ENCODE peak calls at places on chromosomes 6 and 20, in eight cellular contexts. T is HCT116; M is uterus; Y is HS-27A; H is hepatic stellate cell; U is cardiac fibroblast; Z is CD8-positive, alpha-beta T cell; L is NCI-H1436. R is an unnamed sample.

GRCh38 chr6:105384004-105384403 is 18.9 kb downstream of the PREP start:
- DNase-seq in T (peak), M (no peak), Y (no peak), H (no peak), U (no peak), Z (no peak), L (no peak), R (no peak)

GRCh38 chr20:50144362-50144761 is 9.2 kb downstream of the PEDS1 start:
- DNase-seq in T (no peak), M (peak), Y (no peak), H (peak), U (peak), Z (no peak), L (no peak), R (no peak)

GRCh38 chr20:48879609-48880008 is 41.9 kb upstream of the ARFGEF2 start:
- DNase-seq in T (no peak), M (no peak), Y (no peak), H (no peak), U (peak), Z (no peak), L (no peak), R (no peak)

GRCh38 chr20:2420510-2420909 is 39.8 kb downstream of the TGM6 start:
- DNase-seq in T (no peak), M (no peak), Y (no peak), H (no peak), U (no peak), Z (no peak), L (no peak), R (no peak)

GRCh38 chr6:23656257-23656731 is 469.7 kb upstream of the NRSN1 start:
- DNase-seq in T (no peak), M (no peak), Y (no peak), H (no peak), U (no peak), Z (no peak), L (no peak), R (no peak)

GRCh38 chr6:5078121-5078695 is 6.9 kb upstream of the PPP1R3G start:
- DNase-seq in T (peak), M (no peak), Y (no peak), H (peak), U (peak), Z (no peak), L (no peak), R (no peak)

GRCh38 chr20:58847483-58847882 is 3.2 kb downstream of the GNAS-AS1 start:
- DNase-seq in T (no peak), M (no peak), Y (no peak), H (no peak), U (no peak), Z (no peak), L (no peak), R (no peak)

GRCh38 chr20:31849306-31849930 is 4.0 kb upstream of the FOXS1 start:
- DNase-seq in T (no peak), M (no peak), Y (no peak), H (no peak), U (no peak), Z (no peak), L (peak), R (peak)

GRCh38 chr20:38181207-38181693 is 16.2 kb upstream of the TGM2 start:
- DNase-seq in T (no peak), M (no peak), Y (no peak), H (no peak), U (no peak), Z (no peak), L (no peak), R (peak)

GRCh38 chr20:37868998-37869861 is 33.7 kb upstream of the VSTM2L start:
- DNase-seq in T (no peak), M (no peak), Y (no peak), H (no peak), U (no peak), Z (no peak), L (no peak), R (no peak)

GRCh38 chr6:166484863-166485262 is 101.6 kb downstream of the RAMACL start:
- DNase-seq in T (no peak), M (no peak), Y (no peak), H (no peak), U (no peak), Z (no peak), L (no peak), R (no peak)

GRCh38 chr6:108673602-108674001 is 112.9 kb downstream of the FOXO3 start:
- DNase-seq in T (peak), M (no peak), Y (no peak), H (no peak), U (no peak), Z (no peak), L (no peak), R (no peak)

GRCh38 chr6:1906625-1907024 is 296.9 kb downstream of the FOXC1 start:
- DNase-seq in T (no peak), M (no peak), Y (no peak), H (no peak), U (no peak), Z (no peak), L (no peak), R (no peak)

GRCh38 chr6:151070666-151071065 is 169.1 kb upstream of the AKAP12 start:
- DNase-seq in T (no peak), M (no peak), Y (no peak), H (peak), U (peak), Z (no peak), L (no peak), R (no peak)

GRCh38 chr6:144879436-144879835 is 594.3 kb downstream of the UTRN start:
- DNase-seq in T (no peak), M (no peak), Y (peak), H (no peak), U (peak), Z (no peak), L (no peak), R (no peak)

GRCh38 chr6:331622-332521 is 39.6 kb downstream of the DUSP22 start:
- DNase-seq in T (no peak), M (no peak), Y (no peak), H (no peak), U (no peak), Z (no peak), L (no peak), R (no peak)

GRCh38 chr6:37097335-37097734 is 72.6 kb upstream of the PIM1 start:
- DNase-seq in T (no peak), M (no peak), Y (no peak), H (no peak), U (no peak), Z (no peak), L (no peak), R (no peak)

GRCh38 chr6:137870286-137870685 is 3.2 kb downstream of the TNFAIP3 start:
- DNase-seq in T (no peak), M (no peak), Y (no peak), H (no peak), U (no peak), Z (no peak), L (no peak), R (no peak)

GRCh38 chr6:126803769-126804168 is 314.7 kb upstream of the RSPO3 start:
- DNase-seq in T (no peak), M (no peak), Y (no peak), H (no peak), U (no peak), Z (no peak), L (no peak), R (no peak)

GRCh38 chr6:40732878-40733277 is 145.7 kb upstream of the LRFN2 start:
- DNase-seq in T (no peak), M (no peak), Y (no peak), H (no peak), U (no peak), Z (no peak), L (no peak), R (no peak)

GRCh38 chr6:10479939-10480700 is 41.0 kb upstream of the GCNT2 start:
- DNase-seq in T (no peak), M (no peak), Y (no peak), H (no peak), U (no peak), Z (no peak), L (no peak), R (no peak)

GRCh38 chr6:108002365-108003221 is 44.6 kb upstream of the SEC63 start:
- DNase-seq in T (no peak), M (no peak), Y (no peak), H (no peak), U (no peak), Z (no peak), L (peak), R (no peak)

GRCh38 chr20:41185013-41185757 is 47.8 kb downstream of the PLCG1 start:
- DNase-seq in T (no peak), M (no peak), Y (no peak), H (no peak), U (no peak), Z (no peak), L (no peak), R (no peak)

GRCh38 chr6:108660251-108660650 is 99.5 kb downstream of the FOXO3 start:
- DNase-seq in T (no peak), M (no peak), Y (no peak), H (no peak), U (no peak), Z (no peak), L (no peak), R (no peak)

GRCh38 chr6:98047881-98048280 is 764.9 kb upstream of the MMS22L start:
- DNase-seq in T (no peak), M (no peak), Y (no peak), H (no peak), U (no peak), Z (no peak), L (no peak), R (no peak)

GRCh38 chr6:150876598-150876997 is 11.1 kb downstream of the MTHFD1L start:
- DNase-seq in T (no peak), M (no peak), Y (no peak), H (no peak), U (peak), Z (no peak), L (no peak), R (peak)

GRCh38 chr20:32790751-32791057 is 28.5 kb downstream of the DNMT3B start:
- DNase-seq in T (no peak), M (no peak), Y (no peak), H (no peak), U (no peak), Z (no peak), L (no peak), R (no peak)

GRCh38 chr6:121867095-121867494 is 431.6 kb downstream of the GJA1 start:
- DNase-seq in T (no peak), M (no peak), Y (no peak), H (no peak), U (no peak), Z (no peak), L (no peak), R (no peak)

GRCh38 chr6:40874495-40874894 is 164.5 kb downstream of the UNC5CL start:
- DNase-seq in T (no peak), M (no peak), Y (no peak), H (no peak), U (no peak), Z (no peak), L (no peak), R (no peak)

GRCh38 chr20:20292472-20292871 is 75.4 kb upstream of the INSM1 start:
- DNase-seq in T (no peak), M (no peak), Y (no peak), H (no peak), U (no peak), Z (no peak), L (no peak), R (no peak)

GRCh38 chr6:131062245-131063027 is 609 bp downstream of the EPB41L2 start:
- DNase-seq in T (no peak), M (peak), Y (no peak), H (no peak), U (no peak), Z (peak), L (no peak), R (no peak)

GRCh38 chr6:154319231-154319858 is 37.3 kb downstream of the IPCEF1 start:
- DNase-seq in T (no peak), M (no peak), Y (no peak), H (peak), U (peak), Z (no peak), L (no peak), R (no peak)

GRCh38 chr6:92479821-92480220 is 939.5 kb downstream of the EPHA7 start:
- DNase-seq in T (no peak), M (no peak), Y (no peak), H (no peak), U (peak), Z (no peak), L (no peak), R (no peak)

R was measured in DMS79.